ENCODE peak calls at places on chromosomes 7 and 10, in eight cellular contexts. One of them, this sample, is unnamed.

GRCh38 chr7:128869138-128869943 is 6.7 kb downstream of the ATP6V1F start:
- DNase-seq in GM12878: no peak
- DNase-seq in stimulated activated naive B cell treated with anti-CD40 and anti-IgM and Interleukin-4, amounts not matched to agents 10 μg/mL and 1 μg/mL and 100 μg/mL, for 72 hours: peak; percentile 32
- DNase-seq in CD4-positive, alpha-beta memory T cell: peak; percentile 51
- DNase-seq in EH: peak; percentile 52
- DNase-seq in smooth muscle cell of the brain vasculature: no peak
- DNase-seq in mesenteric fat pad: no peak
- DNase-seq in aorta: peak; percentile 55
- DNase-seq in this sample: peak; percentile 58

GRCh38 chr10:101032637-101033201 is 1.7 kb downstream of the SFXN3 start:
- DNase-seq in GM12878: no peak
- DNase-seq in stimulated activated naive B cell treated with anti-CD40 and anti-IgM and Interleukin-4, amounts not matched to agents 10 μg/mL and 1 μg/mL and 100 μg/mL, for 72 hours: no peak
- DNase-seq in CD4-positive, alpha-beta memory T cell: no peak
- DNase-seq in EH: peak; percentile 94
- DNase-seq in smooth muscle cell of the brain vasculature: no peak
- DNase-seq in mesenteric fat pad: no peak
- DNase-seq in aorta: peak; percentile 85
- DNase-seq in this sample: peak; percentile 76

GRCh38 chr10:110725809-110726641 is 81.9 kb downstream of the RBM20 start:
- DNase-seq in GM12878: no peak
- DNase-seq in stimulated activated naive B cell treated with anti-CD40 and anti-IgM and Interleukin-4, amounts not matched to agents 10 μg/mL and 1 μg/mL and 100 μg/mL, for 72 hours: no peak
- DNase-seq in CD4-positive, alpha-beta memory T cell: no peak
- DNase-seq in EH: peak; percentile 30
- DNase-seq in smooth muscle cell of the brain vasculature: no peak
- DNase-seq in mesenteric fat pad: no peak
- DNase-seq in aorta: no peak
- DNase-seq in this sample: peak; percentile 41

GRCh38 chr10:30557884-30558283 is 71.7 kb downstream of the LYZL2 start:
- DNase-seq in GM12878: no peak
- DNase-seq in stimulated activated naive B cell treated with anti-CD40 and anti-IgM and Interleukin-4, amounts not matched to agents 10 μg/mL and 1 μg/mL and 100 μg/mL, for 72 hours: no peak
- DNase-seq in CD4-positive, alpha-beta memory T cell: no peak
- DNase-seq in EH: peak; percentile 34
- DNase-seq in smooth muscle cell of the brain vasculature: no peak
- DNase-seq in mesenteric fat pad: no peak
- DNase-seq in aorta: no peak
- DNase-seq in this sample: no peak

GRCh38 chr7:141409219-141409618 is 142.0 kb upstream of the AGK start:
- DNase-seq in GM12878: no peak
- DNase-seq in stimulated activated naive B cell treated with anti-CD40 and anti-IgM and Interleukin-4, amounts not matched to agents 10 μg/mL and 1 μg/mL and 100 μg/mL, for 72 hours: no peak
- DNase-seq in CD4-positive, alpha-beta memory T cell: no peak
- DNase-seq in EH: no peak
- DNase-seq in smooth muscle cell of the brain vasculature: no peak
- DNase-seq in mesenteric fat pad: no peak
- DNase-seq in aorta: no peak
- DNase-seq in this sample: no peak

GRCh38 chr7:43438897-43439479 is 143.9 kb upstream of the STK17A start:
- DNase-seq in GM12878: no peak
- DNase-seq in stimulated activated naive B cell treated with anti-CD40 and anti-IgM and Interleukin-4, amounts not matched to agents 10 μg/mL and 1 μg/mL and 100 μg/mL, for 72 hours: no peak
- DNase-seq in CD4-positive, alpha-beta memory T cell: no peak
- DNase-seq in EH: no peak
- DNase-seq in smooth muscle cell of the brain vasculature: no peak
- DNase-seq in mesenteric fat pad: no peak
- DNase-seq in aorta: no peak
- DNase-seq in this sample: no peak

GRCh38 chr10:121605708-121606107 is 7.5 kb upstream of the FGFR2 start:
- DNase-seq in GM12878: no peak
- DNase-seq in stimulated activated naive B cell treated with anti-CD40 and anti-IgM and Interleukin-4, amounts not matched to agents 10 μg/mL and 1 μg/mL and 100 μg/mL, for 72 hours: no peak
- DNase-seq in CD4-positive, alpha-beta memory T cell: no peak
- DNase-seq in EH: no peak
- DNase-seq in smooth muscle cell of the brain vasculature: no peak
- DNase-seq in mesenteric fat pad: peak; percentile 14
- DNase-seq in aorta: no peak
- DNase-seq in this sample: no peak

GRCh38 chr7:7577888-7578287 is 11.2 kb downstream of the MIOS start:
- DNase-seq in GM12878: no peak
- DNase-seq in stimulated activated naive B cell treated with anti-CD40 and anti-IgM and Interleukin-4, amounts not matched to agents 10 μg/mL and 1 μg/mL and 100 μg/mL, for 72 hours: no peak
- DNase-seq in CD4-positive, alpha-beta memory T cell: no peak
- DNase-seq in EH: no peak
- DNase-seq in smooth muscle cell of the brain vasculature: no peak
- DNase-seq in mesenteric fat pad: no peak
- DNase-seq in aorta: no peak
- DNase-seq in this sample: no peak

GRCh38 chr7:85479918-85480658 is 293.2 kb upstream of the SEMA3D start:
- DNase-seq in GM12878: no peak
- DNase-seq in stimulated activated naive B cell treated with anti-CD40 and anti-IgM and Interleukin-4, amounts not matched to agents 10 μg/mL and 1 μg/mL and 100 μg/mL, for 72 hours: no peak
- DNase-seq in CD4-positive, alpha-beta memory T cell: no peak
- DNase-seq in EH: peak; percentile 81
- DNase-seq in smooth muscle cell of the brain vasculature: no peak
- DNase-seq in mesenteric fat pad: no peak
- DNase-seq in aorta: no peak
- DNase-seq in this sample: no peak

GRCh38 chr10:50275650-50276235 is 24.4 kb upstream of the ASAH2 start:
- DNase-seq in GM12878: peak; percentile 25
- DNase-seq in stimulated activated naive B cell treated with anti-CD40 and anti-IgM and Interleukin-4, amounts not matched to agents 10 μg/mL and 1 μg/mL and 100 μg/mL, for 72 hours: peak; percentile 36
- DNase-seq in CD4-positive, alpha-beta memory T cell: no peak
- DNase-seq in EH: peak; percentile 51
- DNase-seq in smooth muscle cell of the brain vasculature: no peak
- DNase-seq in mesenteric fat pad: no peak
- DNase-seq in aorta: peak; percentile 57
- DNase-seq in this sample: no peak

GRCh38 chr7:46107610-46108217 is 186.6 kb upstream of the IGFBP3 start:
- DNase-seq in GM12878: no peak
- DNase-seq in stimulated activated naive B cell treated with anti-CD40 and anti-IgM and Interleukin-4, amounts not matched to agents 10 μg/mL and 1 μg/mL and 100 μg/mL, for 72 hours: no peak
- DNase-seq in CD4-positive, alpha-beta memory T cell: no peak
- DNase-seq in EH: no peak
- DNase-seq in smooth muscle cell of the brain vasculature: no peak
- DNase-seq in mesenteric fat pad: no peak
- DNase-seq in aorta: no peak
- DNase-seq in this sample: no peak

GRCh38 chr10:70649526-70649925 is 22.8 kb upstream of the ADAMTS14 start:
- DNase-seq in GM12878: no peak
- DNase-seq in stimulated activated naive B cell treated with anti-CD40 and anti-IgM and Interleukin-4, amounts not matched to agents 10 μg/mL and 1 μg/mL and 100 μg/mL, for 72 hours: no peak
- DNase-seq in CD4-positive, alpha-beta memory T cell: no peak
- DNase-seq in EH: peak; percentile 85
- DNase-seq in smooth muscle cell of the brain vasculature: no peak
- DNase-seq in mesenteric fat pad: no peak
- DNase-seq in aorta: no peak
- DNase-seq in this sample: no peak

GRCh38 chr7:98613601-98614425 is 3.3 kb upstream of the NPTX2 start:
- DNase-seq in GM12878: no peak
- DNase-seq in stimulated activated naive B cell treated with anti-CD40 and anti-IgM and Interleukin-4, amounts not matched to agents 10 μg/mL and 1 μg/mL and 100 μg/mL, for 72 hours: no peak
- DNase-seq in CD4-positive, alpha-beta memory T cell: no peak
- DNase-seq in EH: peak; percentile 13
- DNase-seq in smooth muscle cell of the brain vasculature: no peak
- DNase-seq in mesenteric fat pad: no peak
- DNase-seq in aorta: no peak
- DNase-seq in this sample: peak; percentile 21

GRCh38 chr10:28722065-28722803 is 44.9 kb downstream of the BAMBI start:
- DNase-seq in GM12878: no peak
- DNase-seq in stimulated activated naive B cell treated with anti-CD40 and anti-IgM and Interleukin-4, amounts not matched to agents 10 μg/mL and 1 μg/mL and 100 μg/mL, for 72 hours: no peak
- DNase-seq in CD4-positive, alpha-beta memory T cell: no peak
- DNase-seq in EH: peak; percentile 61
- DNase-seq in smooth muscle cell of the brain vasculature: no peak
- DNase-seq in mesenteric fat pad: peak; percentile 81
- DNase-seq in aorta: peak; percentile 58
- DNase-seq in this sample: no peak

GRCh38 chr7:44964384-44964830 is 14.4 kb downstream of the MYO1G start:
- DNase-seq in GM12878: no peak
- DNase-seq in stimulated activated naive B cell treated with anti-CD40 and anti-IgM and Interleukin-4, amounts not matched to agents 10 μg/mL and 1 μg/mL and 100 μg/mL, for 72 hours: no peak
- DNase-seq in CD4-positive, alpha-beta memory T cell: no peak
- DNase-seq in EH: no peak
- DNase-seq in smooth muscle cell of the brain vasculature: no peak
- DNase-seq in mesenteric fat pad: no peak
- DNase-seq in aorta: no peak
- DNase-seq in this sample: no peak

This sample was measured in DMS 273 treated with DMSO at 0.1 percent for 48 hours.